ENCODE peak calls at places on chromosomes 5 and 9, in four cellular contexts. I is transverse colon, Y is body of pancreas, F is gastrocnemius medialis. Z is an unnamed sample. For H3K27me3, the result is how much of the 10 kb centered on the place peaks cover.

GRCh38 chr5:68953151-68953884 is 140.5 kb upstream of the SLC30A5 start:
- DNase-seq in I (no peak), F (no peak), Y (no peak), Z (no peak)

GRCh38 chr9:91933556-91934352 is 16.3 kb downstream of the ROR2 start:
- DNase-seq in I (no peak), F (no peak), Y (no peak), Z (no peak)

GRCh38 chr9:78064075-78064474 is 32.5 kb upstream of the GNAQ start:
- DNase-seq in F (no peak), I (no peak), Y (peak), Z (no peak)

GRCh38 chr5:1462358-1462757 is 17.1 kb upstream of the SLC6A3 start:
- DNase-seq in Y (no peak), I (no peak), F (no peak), Z (no peak)

GRCh38 chr9:91040371-91041215 is 239.0 kb downstream of the SYK start:
- DNase-seq in I (no peak), Y (no peak), F (no peak), Z (peak)

GRCh38 chr9:134379774-134380431 is 53.6 kb downstream of the RXRA start:
- DNase-seq in Y (peak), F (no peak), I (no peak), Z (no peak)

GRCh38 chr5:86881493-86882090 is 263.9 kb downstream of the COX7C start:
- DNase-seq in Y (no peak), I (no peak), F (no peak), Z (no peak)

GRCh38 chr5:180291234-180291940 is 496 bp downstream of the MAPK9 start:
- DNase-seq in F (no peak), Y (peak), I (peak), Z (no peak)

GRCh38 chr5:140214831-140215230 is 39.8 kb downstream of the CYSTM1 start:
- DNase-seq in I (peak), Y (peak), F (peak), Z (no peak)

GRCh38 chr9:4939118-4939561 is 45.9 kb upstream of the JAK2 start:
- DNase-seq in Y (no peak), F (no peak), I (no peak), Z (no peak)

GRCh38 chr5:109898547-109899544 is 209.1 kb downstream of the MAN2A1 start:
- DNase-seq in F (no peak), I (no peak), Y (no peak), Z (no peak)

GRCh38 chr9:25904701-25905100 is 226.5 kb upstream of the TUSC1 start:
- DNase-seq in Y (no peak), I (no peak), F (no peak), Z (no peak)

GRCh38 chr5:61082516-61083280 is 79.6 kb downstream of the SMIM15 start:
- DNase-seq in F (no peak), I (no peak), Y (no peak), Z (no peak)

GRCh38 chr5:139501376-139501775 is 18.8 kb upstream of the STING1 start:
- DNase-seq in I (no peak), Y (no peak), F (no peak), Z (no peak)

GRCh38 chr5:68802430-68802829 is 291.4 kb upstream of the SLC30A5 start:
- DNase-seq in Y (no peak), I (no peak), F (peak), Z (no peak)

GRCh38 chr5:38720691-38721361 is 125.0 kb upstream of the OSMR start:
- DNase-seq in F (no peak), I (no peak), Y (no peak), Z (no peak)

GRCh38 chr5:16554110-16554509 is 62.7 kb downstream of the RETREG1 start:
- DNase-seq in F (no peak), I (peak), Y (peak), Z (no peak)

GRCh38 chr9:42386477-42386876 is 203.0 kb downstream of the SPATA31A6 start:
- DNase-seq in I (no peak), Y (no peak), F (no peak), Z (no peak)

GRCh38 chr5:17218353-17219005 is 1.0 kb downstream of the BASP1 start:
- DNase-seq in Y (peak), F (no peak), I (peak), Z (peak)

GRCh38 chr9:86494644-86495081 is 140.5 kb upstream of the TUT7 start:
- DNase-seq in I (no peak), Y (no peak), F (no peak), Z (no peak)

GRCh38 chr9:21553441-21553840 is 71.3 kb upstream of the IFNE start:
- DNase-seq in I (no peak), F (no peak), Y (no peak), Z (no peak)

GRCh38 chr5:150376799-150377771 is 19.6 kb downstream of the TCOF1 start:
- DNase-seq in F (no peak), I (no peak), Y (no peak), Z (no peak)

GRCh38 chr5:123028222-123028621 is 8.3 kb downstream of the PPIC start:
- DNase-seq in F (no peak), Y (no peak), I (no peak), Z (no peak)

GRCh38 chr5:180070726-180071417 is 687 bp downstream of the RNF130 start:
- DNase-seq in Y (peak), F (peak), I (peak), Z (no peak)

GRCh38 chr9:109968702-109969450 is 188.9 kb downstream of the PALM2AKAP2 start:
- DNase-seq in I (no peak), Y (no peak), F (no peak), Z (no peak)

GRCh38 chr5:155839251-155840037 is 487.5 kb upstream of the SGCD start:
- DNase-seq in F (no peak), Y (no peak), I (no peak), Z (no peak)

GRCh38 chr9:134187110-134187531 is 22.8 kb upstream of the RNU6ATAC start:
- DNase-seq in Y (no peak), I (no peak), F (no peak), Z (no peak)

GRCh38 chr9:7210854-7211637 is 453.3 kb downstream of the KDM4C start:
- DNase-seq in F (no peak), Y (no peak), I (no peak), Z (no peak)

GRCh38 chr5:76083555-76084495 is 642 bp downstream of the SV2C start:
- DNase-seq in F (no peak), I (no peak), Y (no peak), Z (no peak)

GRCh38 chr5:135276151-135276550 is 122.9 kb downstream of the MACROH2A1 start:
- DNase-seq in F (no peak), I (no peak), Y (no peak), Z (no peak)

GRCh38 chr9:75128535-75128934 is 40.2 kb downstream of the OSTF1 start:
- DNase-seq in Y (no peak), F (no peak), I (no peak), Z (no peak)

GRCh38 chr5:74667396-74667795 is 17.6 kb upstream of the HEXB start:
- DNase-seq in I (no peak), Y (no peak), F (no peak), Z (no peak)

GRCh38 chr9:133768371-133768858 is 30.3 kb upstream of the SARDH start:
- DNase-seq in I (no peak), F (no peak), Y (peak), Z (peak)

GRCh38 chr9:124307379-124308030 is 49.8 kb downstream of the NEK6 start:
- DNase-seq in Y (no peak), I (no peak), F (no peak), Z (no peak)

GRCh38 chr5:132457371-132458225 is 33.0 kb downstream of the IRF1 start:
- DNase-seq in F (peak), I (peak), Y (no peak), Z (peak)

DNA sequence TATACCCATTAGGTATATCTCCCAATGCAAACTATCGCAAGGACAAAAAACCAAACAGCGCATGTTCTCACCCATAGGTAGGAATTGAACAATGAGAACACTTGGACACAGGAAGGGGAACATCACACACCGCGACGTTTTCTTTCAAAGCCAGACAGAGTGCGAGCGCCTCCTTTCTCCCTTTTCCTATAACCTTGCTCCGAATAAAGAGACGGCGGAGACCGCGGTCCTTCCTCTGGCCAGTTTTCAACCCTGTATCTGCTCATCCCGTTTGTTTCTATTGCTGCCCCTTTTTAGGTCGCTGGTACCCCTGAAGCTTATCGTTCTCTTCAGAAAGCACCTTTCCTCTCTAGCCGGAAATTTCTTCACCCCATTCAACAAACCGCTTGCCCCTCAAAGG is 1.3 kb downstream of the LVRN start:
- DNase-seq in I (no peak), Y (no peak), F (no peak), Z (no peak)
- H3K27me3 ChIP-seq in I (half or more), Y (under half), F (under half), Z (under half)

GRCh38 chr5:179023528-179024189 is at the start of gene ZNF879:
- DNase-seq in I (peak), Y (peak), F (peak), Z (peak)
- TF ChIP-seq POLR2A in I (no peak), Y (peak), F (peak), Z (no peak)

GRCh38 chr5:15027764-15028163 is 156.2 kb upstream of the ANKH start:
- DNase-seq in Y (no peak), I (no peak), F (no peak), Z (no peak)
- H3K27me3 ChIP-seq in Y (under half), I (under half), F (under half), Z (under half)

GRCh38 chr5:160685695-160686094 is 166.3 kb downstream of the ATP10B start:
- DNase-seq in I (no peak), Y (no peak), F (no peak), Z (no peak)

GRCh38 chr5:160685219-160685618 is 166.8 kb downstream of the ATP10B start:
- DNase-seq in F (no peak), I (peak), Y (peak), Z (no peak)
- TF ChIP-seq POLR2A in F (no peak), I (peak), Y (peak), Z (no peak)

GRCh38 chr5:32711693-32712462 is 757 bp downstream of the NPR3 start:
- DNase-seq in I (no peak), F (no peak), Y (peak), Z (no peak)

GRCh38 chr5:32712463-32713395 is 1.6 kb downstream of the NPR3 start:
- DNase-seq in F (no peak), Y (no peak), I (no peak), Z (no peak)

GRCh38 chr5:32710335-32710858 is 724 bp upstream of the NPR3 start:
- DNase-seq in F (no peak), Y (peak), I (peak), Z (no peak)

GRCh38 chr5:32709789-32710334 is 1.3 kb upstream of the NPR3 start:
- DNase-seq in Y (peak), I (peak), F (no peak), Z (no peak)

GRCh38 chr5:32710859-32711692 is at the start of gene NPR3:
- DNase-seq in I (peak), F (no peak), Y (peak), Z (no peak)
- H3K27me3 ChIP-seq in I (half or more), F (under half), Y (under half), Z (under half)

GRCh38 chr9:127567119-127567897 is 44.8 kb upstream of the STXBP1 start:
- DNase-seq in Y (peak), F (no peak), I (peak), Z (no peak)
- TF ChIP-seq POLR2A in Y (peak), F (no peak), I (peak), Z (no peak)

DNA sequence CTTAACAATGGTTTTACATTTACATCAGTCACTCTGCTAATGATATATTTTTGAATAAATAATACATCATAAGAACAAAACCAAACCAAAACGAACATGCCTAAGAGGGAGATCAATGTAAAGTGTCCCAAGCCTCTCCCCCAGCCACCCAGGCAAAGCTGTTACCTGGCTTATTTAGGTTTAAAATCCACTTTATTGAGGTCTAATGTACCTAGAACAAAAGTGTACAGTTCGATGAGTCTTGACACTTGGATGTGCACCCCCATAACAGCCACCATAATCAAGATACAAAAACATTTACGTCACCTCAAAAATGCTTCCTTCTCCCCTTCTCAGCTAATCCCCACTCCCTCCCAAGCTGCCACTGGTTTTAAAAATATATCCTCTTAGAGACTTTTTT is 8.2 kb upstream of the NKX2-5 start:
- DNase-seq in I (no peak), Y (no peak), F (no peak), Z (no peak)
- H3K27me3 ChIP-seq in I (half or more), Y (under half), F (half or more), Z (half or more)

GRCh38 chr9:114387678-114388431 is at the start of gene AKNA:
- DNase-seq in F (peak), I (peak), Y (peak), Z (peak)
- TF ChIP-seq POLR2A in F (peak), I (peak), Y (peak), Z (peak)

GRCh38 chr5:33789558-33789957 is 102.2 kb downstream of the ADAMTS12 start:
- DNase-seq in Y (no peak), F (no peak), I (no peak), Z (no peak)
- H3K27me3 ChIP-seq in Y (under half), F (under half), I (under half), Z (under half)

Z was measured in suprapubic skin.